ENCODE peak calls at places on chromosomes 7 and 10, in four cellular contexts. Q is MM.1S, Y is EL, P is right atrium auricular region. I is an unnamed sample.

GRCh38 chr7:11182736-11183135 is 209.1 kb downstream of the PHF14 start:
- DNase-seq in Q (no peak), P (no peak), Y (no peak), I (peak)

GRCh38 chr10:24597426-24597825 is 126.3 kb downstream of the ARHGAP21 start:
- DNase-seq in Q (no peak), P (no peak), Y (no peak), I (no peak)

GRCh38 chr7:33661430-33662160 is 243.7 kb upstream of the BMPER start:
- DNase-seq in P (no peak), Y (no peak), Q (no peak), I (no peak)

GRCh38 chr10:110335314-110336064 is 30.8 kb upstream of the SMNDC1 start:
- DNase-seq in Q (no peak), P (no peak), Y (no peak), I (no peak)

GRCh38 chr10:34156781-34157425 is 658.2 kb downstream of the PARD3 start:
- DNase-seq in Q (no peak), Y (peak), P (no peak), I (peak)

GRCh38 chr7:45682358-45682735 is 108.2 kb downstream of the ADCY1 start:
- DNase-seq in Y (no peak), Q (no peak), P (peak), I (no peak)

GRCh38 chr7:36440880-36441279 is 51.2 kb downstream of the ANLN start:
- DNase-seq in Q (no peak), P (no peak), Y (peak), I (peak)

GRCh38 chr10:18473424-18474110 is 177.8 kb downstream of the NSUN6 start:
- DNase-seq in P (no peak), Q (no peak), Y (no peak), I (peak)

GRCh38 chr7:20542594-20542993 is 72.9 kb upstream of the ABCB5 start:
- DNase-seq in Q (no peak), Y (no peak), P (no peak), I (no peak)

GRCh38 chr10:120794390-120794789 is 56.8 kb upstream of the WDR11 start:
- DNase-seq in Q (no peak), P (no peak), Y (no peak), I (no peak)

GRCh38 chr10:105262666-105263065 is 621.6 kb downstream of the SORCS3 start:
- DNase-seq in P (no peak), Y (no peak), Q (no peak), I (no peak)

GRCh38 chr7:47044620-47045019 is 537.3 kb downstream of the TNS3 start:
- DNase-seq in Q (no peak), Y (no peak), P (no peak), I (no peak)

GRCh38 chr7:93374345-93374940 is 142.3 kb downstream of the VPS50 start:
- DNase-seq in Y (peak), P (no peak), Q (peak), I (peak)

GRCh38 chr7:111089822-111090426 is 1.0 kb upstream of the LRRN3 start:
- DNase-seq in Y (peak), P (no peak), Q (peak), I (no peak)

GRCh38 chr7:200704-201103 is 8.3 kb downstream of the FAM20C start:
- DNase-seq in Y (no peak), Q (no peak), P (no peak), I (no peak)

GRCh38 chr7:94028768-94029167 is 24.6 kb upstream of the BET1 start:
- DNase-seq in Y (peak), Q (no peak), P (no peak), I (peak)

GRCh38 chr10:45473126-45473525 is 99.1 kb downstream of the ALOX5 start:
- DNase-seq in Y (no peak), Q (no peak), P (no peak), I (no peak)

GRCh38 chr10:104650072-104650471 is 9.0 kb downstream of the SORCS3 start:
- DNase-seq in Q (no peak), P (no peak), Y (no peak), I (no peak)

GRCh38 chr7:142808802-142809583 is 38.2 kb downstream of the PRSS2 start:
- DNase-seq in Q (peak), P (no peak), Y (peak), I (no peak)

GRCh38 chr10:32386623-32387022 is 39.7 kb upstream of the EPC1 start:
- DNase-seq in P (no peak), Q (no peak), Y (no peak), I (no peak)

GRCh38 chr10:124728830-124729661 is 15.1 kb downstream of the FAM53B start:
- DNase-seq in Y (no peak), Q (no peak), P (no peak), I (no peak)

I was measured in AG08396.